ENCODE peak calls at places on chromosomes 13 and 19, in six cellular contexts. M is CD4-positive, alpha-beta T cell; W is lower lobe of right lung; V is HAP-1; C is tibial nerve; U is neural progenitor cell. I is an unnamed sample. For H3K9me3, the result is how much of the 10 kb centered on the place peaks cover.

GRCh38 chr19:48556163-48556562 is 4.2 kb downstream of the SULT2B1 start:
- DNase-seq in V (no peak), W (no peak), C (no peak), M (no peak), U (peak), I (no peak)

GRCh38 chr13:84574851-84575250 is 692.6 kb upstream of the SLITRK1 start:
- DNase-seq in M (no peak), W (no peak), U (no peak), V (peak), C (no peak), I (no peak)

GRCh38 chr13:23512762-23513395 is 57.3 kb upstream of the TNFRSF19 start:
- DNase-seq in V (no peak), M (no peak), C (no peak), U (no peak), W (no peak), I (no peak)

GRCh38 chr13:27171244-27171829 is at the start of gene USP12:
- DNase-seq in M (no peak), V (no peak), W (peak), U (no peak), C (no peak), I (peak)

GRCh38 chr13:30995331-30995730 is 62.9 kb downstream of the TEX26 start:
- DNase-seq in V (no peak), U (no peak), W (no peak), C (no peak), M (no peak), I (no peak)

GRCh38 chr13:43797869-43798268 is 11.1 kb upstream of the ENOX1 start:
- DNase-seq in U (no peak), M (no peak), V (no peak), W (no peak), C (no peak), I (no peak)

GRCh38 chr13:51861728-51862300 is at the start of gene CCDC70:
- DNase-seq in U (no peak), W (no peak), M (no peak), C (no peak), V (no peak), I (no peak)

GRCh38 chr19:38685666-38686529 is 38.4 kb downstream of the ACTN4 start:
- DNase-seq in C (no peak), U (peak), M (no peak), W (no peak), V (peak), I (no peak)

GRCh38 chr13:68023838-68024581 is 793.9 kb upstream of the PCDH9 start:
- DNase-seq in V (no peak), M (no peak), C (no peak), U (no peak), W (no peak), I (no peak)

GRCh38 chr13:93145199-93145598 is 81.4 kb upstream of the GPC6 start:
- DNase-seq in M (no peak), W (no peak), C (no peak), U (no peak), V (no peak), I (no peak)

GRCh38 chr13:21675095-21676007 is 4.5 kb downstream of the FGF9 start:
- DNase-seq in U (peak), C (no peak), M (peak), W (peak), V (peak), I (no peak)

GRCh38 chr13:48000559-48001126 is 430 bp downstream of the SUCLA2 start:
- DNase-seq in C (no peak), U (peak), V (no peak), W (no peak), M (no peak), I (no peak)

GRCh38 chr19:8334458-8335342 is 8.4 kb downstream of the KANK3 start:
- DNase-seq in U (peak), M (no peak), W (peak), C (no peak), V (peak), I (no peak)

GRCh38 chr13:48531416-48532145 is 1.3 kb downstream of the RCBTB2 start:
- DNase-seq in W (no peak), U (peak), C (no peak), V (no peak), M (no peak), I (no peak)

GRCh38 chr19:42114412-42114811 is 17.8 kb downstream of the POU2F2 start:
- DNase-seq in V (no peak), C (no peak), W (no peak), U (no peak), M (no peak), I (no peak)

GRCh38 chr13:84279166-84279565 is 396.9 kb upstream of the SLITRK1 start:
- DNase-seq in V (no peak), U (no peak), M (no peak), C (no peak), W (no peak), I (no peak)

GRCh38 chr13:23440821-23441608 is 7.5 kb upstream of the SACS start:
- DNase-seq in V (no peak), C (no peak), W (no peak), U (no peak), M (no peak), I (no peak)

GRCh38 chr19:13410946-13411345 is 95.3 kb downstream of the CACNA1A start:
- DNase-seq in W (no peak), C (no peak), V (no peak), U (no peak), M (no peak), I (no peak)

GRCh38 chr13:50893211-50893852 is 16.3 kb upstream of the RNASEH2B start:
- DNase-seq in W (no peak), U (no peak), C (no peak), V (peak), M (no peak), I (no peak)

GRCh38 chr13:45623516-45624090 is 8.1 kb upstream of the ERICH6B start:
- DNase-seq in M (no peak), C (no peak), U (peak), V (peak), W (no peak), I (no peak)

GRCh38 chr19:43781630-43782310 is 997 bp upstream of the KCNN4 start:
- DNase-seq in M (no peak), W (no peak), V (no peak), C (no peak), U (no peak), I (no peak)

GRCh38 chr13:91017031-91017668 is 330.3 kb upstream of the MIR17HG start:
- DNase-seq in V (peak), U (peak), C (no peak), M (no peak), W (peak), I (no peak)

GRCh38 chr13:41054212-41054877 is 7.0 kb upstream of the WBP4 start:
- DNase-seq in U (peak), V (peak), C (no peak), M (peak), W (no peak), I (no peak)

GRCh38 chr19:35642312-35642711 is 767 bp downstream of the ETV2 start:
- DNase-seq in V (no peak), C (no peak), W (no peak), U (peak), M (no peak), I (no peak)

GRCh38 chr19:48290341-48290922 is 20.6 kb downstream of the ZNF114 start:
- DNase-seq in M (no peak), W (no peak), U (peak), V (no peak), C (no peak), I (no peak)

GRCh38 chr13:34542321-34542720 is 399.7 kb upstream of the NBEA start:
- DNase-seq in U (no peak), V (no peak), M (no peak), W (no peak), C (no peak), I (no peak)

GRCh38 chr19:45955905-45956608 is 17.6 kb downstream of the NOVA2 start:
- DNase-seq in V (no peak), U (no peak), M (no peak), W (peak), C (no peak), I (no peak)

DNA sequence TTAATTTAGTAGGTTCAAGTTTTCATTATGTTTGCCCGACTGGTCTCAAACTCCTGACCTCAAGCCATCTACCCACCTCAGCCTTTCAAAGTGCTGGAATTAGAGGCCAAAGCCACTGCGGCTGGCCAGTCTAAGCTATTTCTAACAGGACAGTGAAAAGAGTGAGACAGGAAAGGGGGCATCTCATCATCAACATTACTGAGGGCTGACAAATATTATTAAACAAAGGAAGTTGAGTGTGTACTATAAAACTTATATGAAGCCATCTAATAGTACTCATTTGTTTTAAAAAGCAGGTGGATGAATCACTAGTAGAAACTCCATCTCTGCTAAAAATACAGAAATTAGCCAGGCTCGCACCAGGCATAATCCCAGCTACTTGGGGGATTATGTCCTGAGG is 24.3 kb downstream of the ZNF611 start:
- DNase-seq in M (no peak), V (no peak), W (no peak), U (no peak), C (no peak), I (no peak)
- H3K9me3 ChIP-seq in M (under half), V (under half), W (under half), U (under half), C (under half), I (under half)

GRCh38 chr13:105960326-105960725 is 575.1 kb downstream of the EFNB2 start:
- DNase-seq in V (no peak), W (no peak), C (no peak), U (no peak), M (no peak), I (no peak)
- H3K9me3 ChIP-seq in V (under half), W (under half), C (under half), U (under half), M (under half), I (under half)

GRCh38 chr19:23980805-23981204 is 66.1 kb downstream of the ZNF726 start:
- DNase-seq in W (no peak), V (no peak), U (no peak), M (no peak), C (no peak), I (no peak)
- H3K9me3 ChIP-seq in W (under half), V (under half), U (under half), M (under half), C (under half), I (under half)

GRCh38 chr19:30307191-30307974 is 64.8 kb upstream of the ZNF536 start:
- DNase-seq in M (no peak), V (no peak), W (no peak), C (no peak), U (no peak), I (no peak)

GRCh38 chr19:30302076-30302475 is 70.1 kb upstream of the ZNF536 start:
- DNase-seq in V (no peak), W (no peak), M (no peak), U (no peak), C (no peak), I (no peak)

GRCh38 chr19:30304540-30304939 is 67.6 kb upstream of the ZNF536 start:
- DNase-seq in U (no peak), W (no peak), V (no peak), C (no peak), M (no peak), I (no peak)

GRCh38 chr19:30305346-30306060 is 66.7 kb upstream of the ZNF536 start:
- DNase-seq in V (no peak), U (no peak), W (no peak), M (no peak), C (no peak), I (no peak)

DNA sequence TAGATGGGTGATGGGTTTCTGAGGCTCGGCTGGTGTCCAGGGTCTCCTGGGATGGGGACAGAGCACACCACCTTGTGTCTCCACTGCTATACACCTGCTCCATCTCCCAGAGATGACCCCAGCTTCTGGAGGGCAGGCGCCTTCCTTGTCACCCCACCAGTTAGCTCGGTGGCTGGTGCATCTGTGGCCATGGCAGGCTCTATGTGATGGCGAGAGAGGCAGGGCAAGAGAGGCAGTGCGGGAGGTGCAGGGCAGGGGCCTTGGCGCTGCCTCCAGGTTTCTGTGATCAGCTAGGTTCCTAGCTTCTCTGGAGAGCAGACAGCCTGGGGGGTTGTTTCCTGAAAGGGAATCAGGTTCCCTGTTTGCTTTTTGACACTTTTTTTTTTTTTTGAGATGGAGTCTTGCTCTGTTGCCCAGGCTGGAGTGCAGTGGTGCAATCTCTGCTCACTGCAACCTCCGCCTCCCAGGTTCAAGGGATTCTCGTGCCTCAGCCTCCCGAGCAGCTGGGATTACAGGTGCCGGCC is 69.0 kb upstream of the ZNF536 start:
- DNase-seq in M (no peak), U (no peak), V (no peak), W (no peak), C (no peak), I (no peak)
- H3K9me3 ChIP-seq in M (under half), U (under half), V (under half), W (under half), C (under half), I (under half)

DNA sequence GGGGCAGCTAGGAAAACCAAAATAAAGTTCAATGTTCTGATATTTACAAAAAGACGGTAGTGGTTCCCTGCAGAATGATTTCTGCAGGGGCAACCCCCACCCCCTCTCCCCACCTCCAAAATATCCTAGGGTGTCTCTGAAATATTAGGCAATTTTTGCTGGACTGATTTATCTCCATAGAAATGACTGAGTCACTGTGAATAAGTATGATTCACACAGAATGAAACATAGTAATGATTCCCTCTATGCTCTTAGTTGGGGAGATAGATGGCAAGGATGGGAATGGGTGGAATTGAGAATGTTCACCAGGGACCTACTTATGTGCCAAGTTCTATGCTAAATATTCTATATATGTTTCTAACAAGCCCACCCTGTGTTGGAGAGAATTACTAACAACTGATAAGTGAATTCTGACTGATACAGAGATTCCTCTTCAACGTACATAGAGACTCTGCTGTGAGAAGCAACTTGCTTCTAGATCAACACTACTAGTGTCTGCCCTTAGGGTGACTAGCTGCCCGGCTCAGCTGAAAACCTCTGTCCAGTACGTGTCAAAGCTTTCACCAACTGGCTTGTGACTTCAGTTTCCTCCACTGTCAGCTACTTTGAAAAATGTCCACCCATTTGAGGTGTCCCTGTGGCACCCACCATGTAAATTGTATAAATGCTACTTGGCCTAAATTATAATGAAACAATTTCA is 38.4 kb upstream of the RAP2A start:
- DNase-seq in V (no peak), C (no peak), W (no peak), M (no peak), U (no peak), I (no peak)
- H3K9me3 ChIP-seq in V (under half), C (under half), W (under half), M (under half), U (under half), I (under half)

GRCh38 chr19:15948223-15949058 is at the start of gene OR10H4:
- DNase-seq in C (no peak), M (no peak), U (no peak), V (no peak), W (no peak), I (no peak)
- H3K9me3 ChIP-seq in C (under half), M (under half), U (under half), V (under half), W (under half), I (under half)

DNA sequence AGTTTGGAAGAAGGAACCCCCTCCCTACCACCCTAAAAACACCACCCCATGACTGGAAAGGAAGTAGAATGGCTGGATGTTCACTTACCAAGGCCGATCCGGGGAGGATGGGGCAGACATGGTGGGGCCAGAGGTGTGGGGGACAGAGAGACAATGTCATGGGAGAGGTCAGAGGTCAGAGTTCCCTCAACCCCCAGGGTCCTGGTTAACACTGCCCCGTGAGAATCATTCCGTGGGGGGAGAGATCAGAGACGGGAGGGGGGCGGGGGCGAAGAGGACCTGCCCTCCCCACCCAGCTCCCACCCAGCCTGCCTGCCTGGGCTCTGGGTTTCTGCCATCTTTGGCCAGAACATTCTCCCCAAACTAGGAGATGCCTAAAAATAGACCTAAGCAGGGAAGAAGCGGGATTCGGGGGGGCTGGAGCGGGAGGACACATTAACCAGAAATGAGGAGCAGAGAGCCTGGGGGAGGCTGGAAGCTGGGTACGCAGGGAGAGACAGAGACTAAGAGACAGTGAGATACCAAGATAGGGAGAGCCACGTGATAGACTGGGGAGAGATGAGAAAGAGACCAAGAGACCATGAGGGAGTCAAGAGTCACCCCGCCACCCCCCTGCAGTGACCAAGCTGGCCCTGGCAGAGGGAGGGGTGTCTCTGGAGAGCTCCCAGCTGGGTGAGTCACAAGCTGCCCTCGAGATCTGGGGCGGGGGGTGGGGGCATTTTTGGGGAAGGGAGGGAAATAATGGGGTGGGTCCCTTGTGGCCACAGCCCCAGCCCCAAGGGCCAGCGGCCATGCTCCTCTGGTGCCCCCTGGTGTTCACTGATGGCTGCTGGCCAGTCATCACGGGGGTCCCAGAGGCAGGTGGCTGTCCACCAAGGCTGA is 6.1 kb upstream of the KANK2 start:
- DNase-seq in M (peak), W (peak), U (peak), C (peak), V (peak), I (peak)
- H3K9me3 ChIP-seq in M (under half), W (under half), U (under half), C (under half), V (under half), I (under half)

GRCh38 chr19:19677579-19677978 is 8.9 kb downstream of the ZNF101 start:
- DNase-seq in M (no peak), U (no peak), W (no peak), C (no peak), V (no peak), I (no peak)

GRCh38 chr19:19679176-19680073 is 10.8 kb downstream of the ZNF101 start:
- DNase-seq in M (no peak), W (no peak), U (no peak), C (no peak), V (no peak), I (no peak)

GRCh38 chr19:19670070-19670551 is 1.5 kb downstream of the ZNF101 start:
- DNase-seq in C (no peak), U (peak), M (no peak), V (peak), W (no peak), I (no peak)

GRCh38 chr19:19672816-19673215 is 4.2 kb downstream of the ZNF101 start:
- DNase-seq in M (no peak), W (no peak), C (no peak), V (no peak), U (no peak), I (no peak)

GRCh38 chr19:19674315-19674714 is 5.7 kb downstream of the ZNF101 start:
- DNase-seq in M (no peak), W (no peak), C (no peak), U (no peak), V (no peak), I (no peak)
- H3K9me3 ChIP-seq in M (half or more), W (under half), C (under half), U (under half), V (under half), I (under half)